ENCODE peak calls at places on chromosomes 6 and 20, in six cellular contexts. G, S, L, E, U and M are unnamed samples.

GRCh38 chr6:144033816-144034540 is 25.9 kb upstream of the PLAGL1 start:
- DNase-seq in G (no peak), S (no peak), L (no peak), E (no peak), U (no peak), M (no peak)

GRCh38 chr6:169976301-169977081 is 225.1 kb downstream of the ERMARD start:
- DNase-seq in G (no peak), S (no peak), L (no peak), E (no peak), U (no peak), M (peak)

GRCh38 chr20:19588731-19589130 is 169.3 kb upstream of the RIN2 start:
- DNase-seq in G (peak), S (no peak), L (no peak), E (no peak), U (no peak), M (no peak)

GRCh38 chr20:48841861-48842529 is 14.2 kb upstream of the PREX1 start:
- DNase-seq in G (no peak), S (no peak), L (no peak), E (no peak), U (no peak), M (no peak)

GRCh38 chr20:57655812-57656161 is 35.6 kb upstream of the ZBP1 start:
- DNase-seq in G (no peak), S (no peak), L (no peak), E (no peak), U (no peak), M (no peak)

GRCh38 chr20:58693226-58694006 is 816 bp downstream of the NPEPL1 start:
- DNase-seq in G (peak), S (no peak), L (no peak), E (no peak), U (no peak), M (peak)

GRCh38 chr6:158330016-158330415 is 17.8 kb downstream of the TULP4 start:
- DNase-seq in G (no peak), S (no peak), L (no peak), E (no peak), U (no peak), M (no peak)

GRCh38 chr6:163263196-163263595 is 151.3 kb upstream of the QKI start:
- DNase-seq in G (no peak), S (no peak), L (no peak), E (peak), U (no peak), M (no peak)

GRCh38 chr6:26311385-26312095 is 53.5 kb upstream of the BTN3A2 start:
- DNase-seq in G (no peak), S (no peak), L (peak), E (no peak), U (no peak), M (peak)

GRCh38 chr6:111957623-111958315 is 84.5 kb upstream of the FYN start:
- DNase-seq in G (no peak), S (no peak), L (no peak), E (no peak), U (no peak), M (peak)